ENCODE peak calls at places on chromosomes 11 and 22, in ten cellular contexts. V is breast epithelium, S is spleen, A is HCT116, D is prostate gland, F is stomach, L is GM23338, R is suprapubic skin, P is HL-60, I is esophagus muscularis mucosa. T is an unnamed sample.

GRCh38 chr11:59923813-59924212 is 14.4 kb upstream of the OOSP1 start:
- DNase-seq in V (no peak), S (no peak), A (no peak), D (no peak), F (no peak), L (peak; percentile 47), R (no peak), P (no peak), I (no peak), T (no peak)

GRCh38 chr11:12019337-12019736 is 10.9 kb upstream of the DKK3 start:
- DNase-seq in V (no peak), S (no peak), A (no peak), D (peak; percentile 51), F (peak; percentile 46), L (no peak), R (no peak), P (no peak), I (no peak), T (no peak)

GRCh38 chr11:9858822-9859221 is 194.9 kb downstream of the SWAP70 start:
- DNase-seq in V (no peak), S (no peak), A (no peak), D (no peak), F (no peak), L (peak; percentile 60), R (no peak), P (no peak), I (no peak), T (no peak)

GRCh38 chr22:22210375-22210774 is 34.2 kb upstream of the VPREB1 start:
- DNase-seq in V (no peak), S (no peak), A (peak; percentile 22), D (no peak), F (no peak), L (no peak), R (no peak), P (no peak), I (no peak), T (no peak)

GRCh38 chr11:65920035-65920802 is 993 bp downstream of the DRAP1 start:
- DNase-seq in V (no peak), S (peak; percentile 87), A (no peak), D (no peak), F (no peak), L (no peak), R (peak; percentile 84), P (no peak), I (no peak), T (peak; percentile 29)

GRCh38 chr22:24200616-24201212 is 19.4 kb downstream of the SUSD2 start:
- DNase-seq in V (no peak), S (no peak), A (peak; percentile 67), D (no peak), F (peak; percentile 41), L (no peak), R (no peak), P (no peak), I (no peak), T (no peak)

GRCh38 chr11:70703141-70704052 is 305.1 kb downstream of the CTTN start:
- DNase-seq in V (no peak), S (peak; percentile 53), A (no peak), D (no peak), F (no peak), L (peak; percentile 70), R (no peak), P (no peak), I (no peak), T (no peak)

GRCh38 chr22:19522190-19522880 is 1.9 kb downstream of the CLDN5 start:
- DNase-seq in V (no peak), S (no peak), A (no peak), D (no peak), F (no peak), L (no peak), R (no peak), P (no peak), I (no peak), T (no peak)

GRCh38 chr22:31475778-31476177 is 13.9 kb downstream of the EIF4ENIF1 start:
- DNase-seq in V (no peak), S (no peak), A (no peak), D (no peak), F (no peak), L (no peak), R (no peak), P (no peak), I (no peak), T (no peak)

GRCh38 chr11:8095356-8095755 is 14.3 kb downstream of the TUB start:
- DNase-seq in V (no peak), S (peak; percentile 69), A (no peak), D (no peak), F (peak; percentile 5), L (no peak), R (peak; percentile 33), P (no peak), I (no peak), T (no peak)

GRCh38 chr11:120137611-120138521 is at the start of gene TRIM29:
- DNase-seq in V (no peak), S (peak; percentile 64), A (no peak), D (peak; percentile 88), F (peak; percentile 37), L (no peak), R (peak; percentile 83), P (no peak), I (peak; percentile 81), T (peak; percentile 49)

GRCh38 chr22:49077036-49077393 is 750.7 kb downstream of the BRD1 start:
- DNase-seq in V (no peak), S (no peak), A (no peak), D (no peak), F (no peak), L (no peak), R (no peak), P (no peak), I (no peak), T (no peak)

GRCh38 chr22:49448546-49448945 is 379.1 kb downstream of the BRD1 start:
- DNase-seq in V (no peak), S (no peak), A (no peak), D (no peak), F (no peak), L (no peak), R (no peak), P (no peak), I (no peak), T (no peak)

GRCh38 chr11:122732342-122733300 is 77.1 kb downstream of the UBASH3B start:
- DNase-seq in V (no peak), S (no peak), A (no peak), D (no peak), F (no peak), L (no peak), R (no peak), P (no peak), I (no peak), T (no peak)

GRCh38 chr11:85961930-85962363 is 106.8 kb downstream of the CCDC83 start:
- DNase-seq in V (no peak), S (no peak), A (no peak), D (no peak), F (no peak), L (no peak), R (no peak), P (no peak), I (no peak), T (no peak)

GRCh38 chr11:68840661-68841653 is 759 bp downstream of the CPT1A start:
- DNase-seq in V (no peak), S (peak; percentile 93), A (no peak), D (peak; percentile 39), F (peak; percentile 82), L (peak; percentile 73), R (peak; percentile 79), P (peak; percentile 54), I (no peak), T (peak; percentile 82)

GRCh38 chr11:45030778-45031177 is 80.1 kb upstream of the TP53I11 start:
- DNase-seq in V (no peak), S (no peak), A (no peak), D (no peak), F (peak; percentile 1), L (no peak), R (no peak), P (no peak), I (no peak), T (no peak)

DNA sequence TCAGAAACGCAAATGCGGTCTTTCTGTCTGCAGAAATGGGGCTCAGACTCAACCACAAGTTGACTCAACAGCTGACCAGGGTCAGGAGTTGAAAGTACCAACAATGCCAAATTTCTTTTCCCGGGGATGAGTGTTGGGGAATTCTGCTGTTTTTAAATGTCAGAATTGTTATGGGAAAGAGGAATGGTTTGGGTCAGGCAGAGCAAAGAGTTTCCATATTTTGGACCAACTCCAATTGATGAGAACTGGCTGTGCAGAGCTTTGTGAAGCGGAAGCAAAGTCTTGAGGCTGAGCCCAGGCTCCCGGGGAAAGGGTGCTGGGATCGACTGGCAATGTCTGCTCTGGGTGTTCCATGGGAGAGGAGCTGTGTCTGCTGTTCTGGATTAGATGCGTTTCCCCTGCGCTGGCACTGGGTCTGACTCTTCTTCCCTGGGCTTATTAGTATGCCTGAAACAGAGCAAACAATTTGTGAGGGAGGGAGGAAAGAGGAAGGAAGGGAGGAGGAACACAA is 36.2 kb downstream of the TXN2 start:
- DNase-seq in V (no peak), S (no peak), A (no peak), D (no peak), F (no peak), L (peak; percentile 46), R (no peak), P (peak; percentile 51), I (no peak), T (no peak)
- H3K4me3 ChIP-seq in V (no peak overlapping the region), S (no peak overlapping the region), A (no peak overlapping the region), D (no peak overlapping the region), F (no peak overlapping the region), L (no peak overlapping the region), R (no peak overlapping the region), P (no peak overlapping the region), I (no peak overlapping the region), T (no peak overlapping the region)

GRCh38 chr11:94768602-94769511 is 701 bp downstream of the AMOTL1 start:
- DNase-seq in V (no peak), S (peak; percentile 84), A (no peak), D (peak; percentile 51), F (peak; percentile 37), L (peak; percentile 65), R (no peak), P (no peak), I (no peak), T (peak; percentile 15)
- TF ChIP-seq POLR2AphosphoS5 in V (no peak), S (peak; percentile 12), A (no peak), D (no peak), F (no peak), L (no peak), R (no peak), P (no peak), I (peak; percentile 45), T (no peak)

GRCh38 chr11:2443881-2444300 is 423 bp downstream of the TRPM5 start:
- DNase-seq in V (no peak), S (peak; percentile 84), A (no peak), D (no peak), F (peak; percentile 48), L (no peak), R (peak; percentile 53), P (no peak), I (no peak), T (peak; percentile 61)
- H3K4me3 ChIP-seq in V (peak overlapping the region; percentile 73), S (no peak overlapping the region), A (peak overlapping the region; percentile 34), D (peak overlapping the region; percentile 34), F (peak overlapping the region; percentile 63), L (peak overlapping the region; percentile 68), R (no peak overlapping the region), P (no peak overlapping the region), I (peak overlapping the region; percentile 60), T (peak overlapping the region; percentile 31)

DNA sequence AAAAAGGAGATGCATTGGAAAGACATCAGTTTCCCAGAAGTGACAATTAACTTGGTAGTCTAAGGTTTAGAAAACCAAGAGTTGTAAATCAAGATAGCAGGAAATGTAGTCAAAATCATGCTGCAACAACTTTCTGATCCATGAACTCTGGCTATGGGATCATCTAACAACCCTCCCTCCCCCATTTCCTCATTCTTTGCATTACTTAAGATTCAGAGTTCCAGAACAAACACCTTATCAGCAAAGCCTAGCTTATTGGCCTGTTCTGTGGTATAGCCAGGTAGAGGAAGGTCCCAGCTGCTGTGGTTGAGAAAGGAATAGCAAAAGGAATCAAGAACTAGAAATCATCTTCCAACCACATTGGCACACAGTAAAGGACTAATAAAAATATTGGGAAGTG is 651.1 kb downstream of the METTL15 start:
- DNase-seq in V (no peak), S (no peak), A (peak; percentile 2), D (no peak), F (peak; percentile 27), L (peak; percentile 52), R (no peak), P (no peak), I (no peak), T (no peak)
- TF ChIP-seq POLR2AphosphoS5 in V (no peak), S (no peak), A (no peak), D (peak; percentile 6), F (peak; percentile 53), L (no peak), R (no peak), P (no peak), I (no peak), T (no peak)

T was measured in transverse colon.